ENCODE peak calls at places on chromosome 21, in six cellular contexts. One of them, this sample, is unnamed. For H3K36me3, the result is how much of the 10 kb centered on the place peaks cover.

GRCh38 chr21:31142600-31142999 is 104.3 kb upstream of the KRTAP19-8 start:
- DNase-seq in BE2C: peak
- DNase-seq in lower lobe of right lung: no peak
- DNase-seq in spleen: no peak
- DNase-seq in cardiac muscle cell: no peak
- DNase-seq in left ventricle myocardium inferior: no peak
- DNase-seq in this sample: no peak

GRCh38 chr21:39788383-39788782 is 43.4 kb downstream of the IGSF5 start:
- DNase-seq in BE2C: peak
- DNase-seq in lower lobe of right lung: peak
- DNase-seq in spleen: peak
- DNase-seq in cardiac muscle cell: peak
- DNase-seq in left ventricle myocardium inferior: peak
- DNase-seq in this sample: peak

GRCh38 chr21:25871566-25871965 is 136.8 kb downstream of the GABPA start:
- DNase-seq in BE2C: peak
- DNase-seq in lower lobe of right lung: no peak
- DNase-seq in spleen: no peak
- DNase-seq in cardiac muscle cell: no peak
- DNase-seq in left ventricle myocardium inferior: no peak
- DNase-seq in this sample: no peak

GRCh38 chr21:18298228-18298627 is 53.6 kb downstream of the CHODL start:
- DNase-seq in BE2C: no peak
- DNase-seq in lower lobe of right lung: no peak
- DNase-seq in spleen: no peak
- DNase-seq in cardiac muscle cell: no peak
- DNase-seq in left ventricle myocardium inferior: no peak
- DNase-seq in this sample: no peak

GRCh38 chr21:36718951-36719501 is 20.1 kb downstream of the SIM2 start:
- DNase-seq in BE2C: no peak
- DNase-seq in lower lobe of right lung: no peak
- DNase-seq in spleen: peak
- DNase-seq in cardiac muscle cell: no peak
- DNase-seq in left ventricle myocardium inferior: no peak
- DNase-seq in this sample: no peak

GRCh38 chr21:28788030-28788429 is 204.6 kb downstream of the LTN1 start:
- DNase-seq in BE2C: no peak
- DNase-seq in lower lobe of right lung: no peak
- DNase-seq in spleen: no peak
- DNase-seq in cardiac muscle cell: no peak
- DNase-seq in left ventricle myocardium inferior: no peak
- DNase-seq in this sample: no peak

GRCh38 chr21:36613064-36613463 is 85.9 kb upstream of the SIM2 start:
- DNase-seq in BE2C: no peak
- DNase-seq in lower lobe of right lung: no peak
- DNase-seq in spleen: no peak
- DNase-seq in cardiac muscle cell: no peak
- DNase-seq in left ventricle myocardium inferior: no peak
- DNase-seq in this sample: no peak

GRCh38 chr21:39014751-39015150 is 168.5 kb downstream of the PSMG1 start:
- DNase-seq in BE2C: no peak
- DNase-seq in lower lobe of right lung: no peak
- DNase-seq in spleen: no peak
- DNase-seq in cardiac muscle cell: no peak
- DNase-seq in left ventricle myocardium inferior: no peak
- DNase-seq in this sample: peak

GRCh38 chr21:18603246-18603645 is 199.7 kb upstream of the TMPRSS15 start:
- DNase-seq in BE2C: no peak
- DNase-seq in lower lobe of right lung: no peak
- DNase-seq in spleen: no peak
- DNase-seq in cardiac muscle cell: no peak
- DNase-seq in left ventricle myocardium inferior: no peak
- DNase-seq in this sample: no peak

GRCh38 chr21:35547946-35548774 is 499.1 kb upstream of the RUNX1 start:
- DNase-seq in BE2C: no peak
- DNase-seq in lower lobe of right lung: no peak
- DNase-seq in spleen: no peak
- DNase-seq in cardiac muscle cell: no peak
- DNase-seq in left ventricle myocardium inferior: no peak
- DNase-seq in this sample: no peak

GRCh38 chr21:16211339-16212303 is 481.8 kb downstream of the USP25 start:
- DNase-seq in BE2C: no peak
- DNase-seq in lower lobe of right lung: no peak
- DNase-seq in spleen: no peak
- DNase-seq in cardiac muscle cell: peak
- DNase-seq in left ventricle myocardium inferior: no peak
- DNase-seq in this sample: no peak

GRCh38 chr21:26148071-26148470 is 22.5 kb downstream of the APP start:
- DNase-seq in BE2C: no peak
- DNase-seq in lower lobe of right lung: no peak
- DNase-seq in spleen: no peak
- DNase-seq in cardiac muscle cell: peak
- DNase-seq in left ventricle myocardium inferior: no peak
- DNase-seq in this sample: no peak

GRCh38 chr21:25658427-25658980 is 19.4 kb downstream of the JAM2 start:
- DNase-seq in BE2C: no peak
- DNase-seq in lower lobe of right lung: no peak
- DNase-seq in spleen: no peak
- DNase-seq in cardiac muscle cell: no peak
- DNase-seq in left ventricle myocardium inferior: no peak
- DNase-seq in this sample: no peak

GRCh38 chr21:38950388-38951094 is 144.8 kb downstream of the ETS2 start:
- DNase-seq in BE2C: no peak
- DNase-seq in lower lobe of right lung: no peak
- DNase-seq in spleen: no peak
- DNase-seq in cardiac muscle cell: no peak
- DNase-seq in left ventricle myocardium inferior: no peak
- DNase-seq in this sample: no peak

GRCh38 chr21:36027352-36027751 is 33.0 kb downstream of the SETD4 start:
- DNase-seq in BE2C: no peak
- DNase-seq in lower lobe of right lung: no peak
- DNase-seq in spleen: no peak
- DNase-seq in cardiac muscle cell: peak
- DNase-seq in left ventricle myocardium inferior: no peak
- DNase-seq in this sample: no peak

GRCh38 chr21:16476056-16476850 is 746.5 kb downstream of the USP25 start:
- DNase-seq in BE2C: no peak
- DNase-seq in lower lobe of right lung: no peak
- DNase-seq in spleen: no peak
- DNase-seq in cardiac muscle cell: no peak
- DNase-seq in left ventricle myocardium inferior: no peak
- DNase-seq in this sample: no peak

GRCh38 chr21:40242586-40242985 is 375.3 kb downstream of the PCP4 start:
- DNase-seq in BE2C: no peak
- DNase-seq in lower lobe of right lung: no peak
- DNase-seq in spleen: no peak
- DNase-seq in cardiac muscle cell: no peak
- DNase-seq in left ventricle myocardium inferior: no peak
- DNase-seq in this sample: no peak

GRCh38 chr21:16072692-16073091 is 342.9 kb downstream of the USP25 start:
- DNase-seq in BE2C: no peak
- DNase-seq in lower lobe of right lung: no peak
- DNase-seq in spleen: no peak
- DNase-seq in cardiac muscle cell: no peak
- DNase-seq in left ventricle myocardium inferior: no peak
- DNase-seq in this sample: peak

GRCh38 chr21:35344582-35344981 is 295.5 kb upstream of the RUNX1 start:
- DNase-seq in BE2C: no peak
- DNase-seq in lower lobe of right lung: no peak
- DNase-seq in spleen: no peak
- DNase-seq in cardiac muscle cell: no peak
- DNase-seq in left ventricle myocardium inferior: no peak
- DNase-seq in this sample: no peak

GRCh38 chr21:31570824-31571425 is 88.6 kb upstream of the SOD1 start:
- DNase-seq in BE2C: no peak
- DNase-seq in lower lobe of right lung: no peak
- DNase-seq in spleen: no peak
- DNase-seq in cardiac muscle cell: no peak
- DNase-seq in left ventricle myocardium inferior: no peak
- DNase-seq in this sample: no peak

GRCh38 chr21:45383615-45384201 is 21.3 kb upstream of the COL18A1 start:
- DNase-seq in BE2C: peak
- DNase-seq in lower lobe of right lung: peak
- DNase-seq in spleen: peak
- DNase-seq in cardiac muscle cell: no peak
- DNase-seq in left ventricle myocardium inferior: peak
- DNase-seq in this sample: no peak

GRCh38 chr21:28280611-28281010 is 712.1 kb downstream of the LTN1 start:
- DNase-seq in BE2C: no peak
- DNase-seq in lower lobe of right lung: no peak
- DNase-seq in spleen: no peak
- DNase-seq in cardiac muscle cell: no peak
- DNase-seq in left ventricle myocardium inferior: no peak
- DNase-seq in this sample: no peak

GRCh38 chr21:35400233-35400939 is 351.3 kb upstream of the RUNX1 start:
- DNase-seq in BE2C: no peak
- DNase-seq in lower lobe of right lung: no peak
- DNase-seq in spleen: no peak
- DNase-seq in cardiac muscle cell: peak
- DNase-seq in left ventricle myocardium inferior: no peak
- DNase-seq in this sample: no peak

GRCh38 chr21:25421327-25422028 is 185.8 kb downstream of the MRPL39 start:
- DNase-seq in BE2C: peak
- DNase-seq in lower lobe of right lung: no peak
- DNase-seq in spleen: no peak
- DNase-seq in cardiac muscle cell: peak
- DNase-seq in left ventricle myocardium inferior: no peak
- DNase-seq in this sample: no peak

GRCh38 chr21:38914531-38915385 is 109.0 kb downstream of the ETS2 start:
- DNase-seq in BE2C: no peak
- DNase-seq in lower lobe of right lung: no peak
- DNase-seq in spleen: no peak
- DNase-seq in cardiac muscle cell: peak
- DNase-seq in left ventricle myocardium inferior: no peak
- DNase-seq in this sample: no peak

GRCh38 chr21:44337428-44337827 is 1.8 kb downstream of the CFAP410 start:
- DNase-seq in BE2C: no peak
- DNase-seq in lower lobe of right lung: no peak
- DNase-seq in spleen: no peak
- DNase-seq in cardiac muscle cell: no peak
- DNase-seq in left ventricle myocardium inferior: no peak
- DNase-seq in this sample: no peak

GRCh38 chr21:44335266-44336059 is 3.7 kb downstream of the CFAP410 start:
- DNase-seq in BE2C: no peak
- DNase-seq in lower lobe of right lung: no peak
- DNase-seq in spleen: no peak
- DNase-seq in cardiac muscle cell: no peak
- DNase-seq in left ventricle myocardium inferior: no peak
- DNase-seq in this sample: no peak

GRCh38 chr21:44338971-44339910 is at the start of gene CFAP410:
- DNase-seq in BE2C: peak
- DNase-seq in lower lobe of right lung: peak
- DNase-seq in spleen: peak
- DNase-seq in cardiac muscle cell: peak
- DNase-seq in left ventricle myocardium inferior: peak
- DNase-seq in this sample: peak

GRCh38 chr21:44334637-44335030 is 4.6 kb downstream of the CFAP410 start:
- DNase-seq in BE2C: no peak
- DNase-seq in lower lobe of right lung: no peak
- DNase-seq in spleen: no peak
- DNase-seq in cardiac muscle cell: no peak
- DNase-seq in left ventricle myocardium inferior: no peak
- DNase-seq in this sample: no peak

GRCh38 chr21:44337941-44338895 is 972 bp downstream of the CFAP410 start:
- DNase-seq in BE2C: peak
- DNase-seq in lower lobe of right lung: peak
- DNase-seq in spleen: peak
- DNase-seq in cardiac muscle cell: peak
- DNase-seq in left ventricle myocardium inferior: peak
- DNase-seq in this sample: no peak
- TF ChIP-seq CTCF in BE2C: peak
- TF ChIP-seq CTCF in lower lobe of right lung: peak
- TF ChIP-seq CTCF in spleen: no peak
- TF ChIP-seq CTCF in cardiac muscle cell: peak
- TF ChIP-seq CTCF in left ventricle myocardium inferior: peak
- TF ChIP-seq CTCF in this sample: peak

DNA sequence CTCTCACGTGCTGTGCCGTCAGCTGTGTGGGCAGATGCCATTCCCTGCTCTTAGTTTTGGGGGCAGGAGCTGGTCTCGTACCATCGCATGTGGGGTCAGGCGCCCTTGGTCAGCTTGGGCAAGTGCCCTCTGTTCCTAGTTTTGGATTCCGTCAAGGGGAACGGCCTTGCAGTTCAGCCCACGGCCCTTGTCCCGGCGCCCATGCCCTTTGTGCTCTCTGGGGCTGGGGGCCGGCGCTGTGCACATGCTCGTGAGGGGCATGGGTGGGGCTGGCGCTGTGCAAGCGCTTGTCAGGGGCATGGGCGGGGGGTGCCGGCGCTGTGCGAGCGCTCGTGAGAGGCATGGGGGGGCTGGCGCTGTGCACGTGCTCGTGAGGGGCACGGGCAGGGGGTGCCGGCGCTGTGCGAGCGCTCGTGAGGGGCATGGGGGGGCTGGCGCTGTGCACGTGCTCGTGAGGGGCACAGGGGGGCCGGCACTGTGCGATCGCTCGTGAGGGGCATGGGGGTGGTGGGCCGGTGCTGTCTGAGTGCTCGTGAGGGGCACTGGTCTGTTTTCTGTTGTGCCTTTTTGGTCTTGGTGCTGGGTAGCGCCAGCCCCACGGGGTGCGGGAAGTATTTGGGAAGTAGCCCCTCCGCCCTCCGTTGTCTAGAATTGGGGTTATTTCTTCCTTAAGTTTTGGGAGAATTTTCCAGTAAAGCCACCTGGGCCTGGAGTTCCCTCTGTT is 29.5 kb upstream of the DIP2A start:
- DNase-seq in BE2C: no peak
- DNase-seq in lower lobe of right lung: peak
- DNase-seq in spleen: peak
- DNase-seq in cardiac muscle cell: no peak
- DNase-seq in left ventricle myocardium inferior: no peak
- DNase-seq in this sample: no peak
- H3K36me3 ChIP-seq in BE2C: half or more
- H3K36me3 ChIP-seq in lower lobe of right lung: half or more
- H3K36me3 ChIP-seq in spleen: half or more
- H3K36me3 ChIP-seq in cardiac muscle cell: under half
- H3K36me3 ChIP-seq in left ventricle myocardium inferior: half or more
- H3K36me3 ChIP-seq in this sample: under half

DNA sequence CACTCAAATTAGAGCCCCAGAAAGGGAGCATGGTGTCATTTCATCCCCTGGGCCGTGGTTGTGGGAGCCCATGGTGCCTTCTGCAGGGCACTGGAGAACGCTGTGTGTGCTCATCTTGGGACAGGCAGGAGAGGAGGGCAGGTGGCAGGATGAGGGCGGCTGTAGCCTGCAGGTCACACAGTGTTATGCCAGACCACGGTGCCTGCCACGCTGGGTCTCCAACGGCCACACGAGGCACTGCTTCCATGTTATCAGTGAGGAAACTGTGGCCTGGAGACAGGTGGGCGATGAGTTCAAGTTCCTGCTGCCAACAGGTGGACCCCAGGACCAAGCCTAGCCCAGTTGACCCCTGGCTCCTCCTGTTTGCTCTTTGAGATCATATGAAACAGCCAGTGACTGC is 21.0 kb downstream of the ABCG1 start:
- DNase-seq in BE2C: no peak
- DNase-seq in lower lobe of right lung: no peak
- DNase-seq in spleen: no peak
- DNase-seq in cardiac muscle cell: no peak
- DNase-seq in left ventricle myocardium inferior: peak
- DNase-seq in this sample: no peak
- TF ChIP-seq CTCF in BE2C: no peak
- TF ChIP-seq CTCF in lower lobe of right lung: no peak
- TF ChIP-seq CTCF in spleen: no peak
- TF ChIP-seq CTCF in cardiac muscle cell: no peak
- TF ChIP-seq CTCF in left ventricle myocardium inferior: no peak
- TF ChIP-seq CTCF in this sample: no peak

GRCh38 chr21:42563261-42564045 is 49.8 kb downstream of the SLC37A1 start:
- DNase-seq in BE2C: no peak
- DNase-seq in lower lobe of right lung: peak
- DNase-seq in spleen: peak
- DNase-seq in cardiac muscle cell: no peak
- DNase-seq in left ventricle myocardium inferior: no peak
- DNase-seq in this sample: no peak
- H3K36me3 ChIP-seq in BE2C: under half
- H3K36me3 ChIP-seq in lower lobe of right lung: half or more
- H3K36me3 ChIP-seq in spleen: half or more
- H3K36me3 ChIP-seq in cardiac muscle cell: under half
- H3K36me3 ChIP-seq in left ventricle myocardium inferior: half or more
- H3K36me3 ChIP-seq in this sample: under half